ENCODE peak calls at places on chromosomes 5 and 9, in four cellular contexts. X, K, I and Z are unnamed samples.

GRCh38 chr5:32506809-32507208 is 62.3 kb upstream of the ZFR start:
- DNase-seq in I (no peak), X (no peak), K (no peak), Z (no peak)

GRCh38 chr9:136264046-136264802 is 18.6 kb upstream of the QSOX2 start:
- DNase-seq in I (no peak), X (no peak), K (no peak), Z (no peak)

GRCh38 chr5:59765446-59765845 is 128.1 kb downstream of the PDE4D start:
- DNase-seq in I (no peak), K (no peak), X (no peak), Z (no peak)

GRCh38 chr5:132050136-132050535 is 10.3 kb upstream of the IL3 start:
- DNase-seq in K (no peak), X (no peak), I (peak), Z (peak)

GRCh38 chr5:1295650-1296037 is 776 bp upstream of the TERT start:
- DNase-seq in I (peak), X (no peak), K (no peak), Z (no peak)

GRCh38 chr5:178328826-178329225 is 96.2 kb upstream of the PHYKPL start:
- DNase-seq in X (no peak), I (no peak), K (no peak), Z (no peak)

GRCh38 chr9:112145886-112146285 is 29.2 kb downstream of the SUSD1 start:
- DNase-seq in X (no peak), I (no peak), K (no peak), Z (no peak)

GRCh38 chr9:72557549-72557948 is 36.1 kb downstream of the TMC1 start:
- DNase-seq in I (no peak), K (peak), X (no peak), Z (no peak)

GRCh38 chr5:133289686-133290367 is 238.0 kb downstream of the HSPA4 start:
- DNase-seq in I (no peak), X (no peak), K (no peak), Z (no peak)

GRCh38 chr9:33778700-33779351 is 16.5 kb upstream of the PRSS3 start:
- DNase-seq in K (peak), I (no peak), X (peak), Z (no peak)

GRCh38 chr9:128588581-128589233 is 36.3 kb downstream of the SPTAN1 start:
- DNase-seq in X (no peak), I (no peak), K (no peak), Z (no peak)

GRCh38 chr9:137694962-137695875 is 76.4 kb downstream of the EHMT1 start:
- DNase-seq in K (peak), I (no peak), X (peak), Z (no peak)

GRCh38 chr9:122835313-122835731 is 6.9 kb upstream of the PDCL start:
- DNase-seq in K (peak), X (peak), I (no peak), Z (no peak)

GRCh38 chr5:135887881-135888614 is 7.6 kb downstream of the IL9 start:
- DNase-seq in X (no peak), K (no peak), I (peak), Z (no peak)

GRCh38 chr9:127943746-127944145 is 6.1 kb upstream of the DPM2 start:
- DNase-seq in X (peak), K (peak), I (peak), Z (peak)

GRCh38 chr5:55231476-55232193 is 1.8 kb downstream of the CCNO start:
- DNase-seq in K (peak), I (no peak), X (peak), Z (peak)

GRCh38 chr5:71482132-71482531 is 26.7 kb downstream of the BDP1 start:
- DNase-seq in K (peak), I (no peak), X (no peak), Z (no peak)

GRCh38 chr5:148559461-148559860 is 94.9 kb downstream of the HTR4 start:
- DNase-seq in K (peak), I (no peak), X (no peak), Z (no peak)

GRCh38 chr9:135960328-135961276 is 571 bp downstream of the UBAC1 start:
- DNase-seq in I (no peak), X (no peak), K (peak), Z (no peak)

GRCh38 chr5:128358826-128359225 is 179.2 kb downstream of the FBN2 start:
- DNase-seq in I (no peak), X (no peak), K (no peak), Z (no peak)

GRCh38 chr5:1316588-1316902 is 21.7 kb upstream of the TERT start:
- DNase-seq in K (no peak), I (peak), X (no peak), Z (no peak)

GRCh38 chr9:124218438-124219289 is 39.1 kb upstream of the NEK6 start:
- DNase-seq in I (peak), X (peak), K (peak), Z (no peak)

GRCh38 chr5:131899686-131900085 is 45.8 kb downstream of the MEIKIN start:
- DNase-seq in I (no peak), X (no peak), K (no peak), Z (no peak)

DNA sequence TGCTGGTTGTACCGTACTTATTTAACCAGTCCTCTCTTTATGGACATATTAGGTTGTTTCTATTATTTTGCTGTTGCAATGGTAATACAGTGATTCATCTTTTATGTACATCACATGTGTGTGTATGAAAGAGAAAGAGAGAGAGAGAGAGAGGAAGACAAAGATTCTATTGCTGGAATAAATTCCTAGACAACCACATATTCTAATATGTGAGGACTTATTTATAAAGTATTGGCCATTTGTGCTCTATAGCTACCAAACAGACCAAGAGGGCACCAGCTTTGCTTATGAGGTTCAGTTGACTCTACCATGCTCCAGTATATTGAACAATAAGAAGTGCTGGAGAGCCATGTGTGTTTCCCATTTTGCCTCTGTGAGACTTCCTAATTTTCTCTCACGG is 513.5 kb downstream of the DMAC1 start:
- DNase-seq in I (no peak), X (no peak), K (no peak), Z (no peak)
- TF ChIP-seq POLR2AphosphoS5 in I (no peak), X (no peak), K (no peak), Z (no peak)

GRCh38 chr5:124332273-124332672 is 414.2 kb downstream of the ZNF608 start:
- DNase-seq in I (no peak), X (no peak), K (no peak), Z (no peak)
- TF ChIP-seq POLR2AphosphoS5 in I (no peak), X (no peak), K (no peak), Z (no peak)

GRCh38 chr9:35697486-35697885 is 7.8 kb upstream of the TPM2 start:
- DNase-seq in K (no peak), X (no peak), I (no peak), Z (no peak)

GRCh38 chr9:35691757-35692301 is 2.1 kb upstream of the TPM2 start:
- DNase-seq in I (no peak), X (no peak), K (no peak), Z (no peak)

GRCh38 chr9:35696520-35697215 is 6.9 kb upstream of the TPM2 start:
- DNase-seq in X (peak), K (peak), I (no peak), Z (peak)

GRCh38 chr9:35698231-35698630 is 8.5 kb upstream of the TPM2 start:
- DNase-seq in X (no peak), I (no peak), K (no peak), Z (no peak)

GRCh38 chr9:35695801-35696420 is 6.2 kb upstream of the TPM2 start:
- DNase-seq in X (no peak), I (no peak), K (no peak), Z (no peak)
- TF ChIP-seq POLR2AphosphoS5 in X (no peak), I (no peak), K (no peak), Z (no peak)

DNA sequence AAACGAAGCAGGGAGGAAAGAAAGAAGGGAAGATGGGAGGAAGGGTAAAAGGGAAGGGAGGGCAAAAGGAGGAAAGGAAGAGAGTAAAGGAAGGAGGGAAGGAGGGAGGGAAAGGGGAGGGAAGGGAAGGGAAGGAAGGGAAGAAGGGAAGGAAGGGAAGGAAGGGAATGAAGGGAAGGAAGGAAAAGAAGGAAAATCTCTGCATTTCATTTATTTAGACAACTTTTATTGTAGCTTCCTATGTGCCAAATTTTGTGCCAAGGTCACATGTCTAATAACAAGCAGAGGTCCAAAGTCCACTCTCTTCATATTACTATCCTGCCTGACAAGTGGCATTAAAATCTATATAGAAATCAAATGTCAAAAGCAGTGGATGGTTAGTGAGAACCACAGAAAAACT is 2.6 kb upstream of the OR13C3 start:
- DNase-seq in X (no peak), I (no peak), K (no peak), Z (no peak)
- TF ChIP-seq POLR2AphosphoS5 in X (no peak), I (no peak), K (no peak), Z (no peak)

GRCh38 chr9:36123511-36123910 is 13.0 kb upstream of the GLIPR2 start:
- DNase-seq in K (no peak), I (no peak), X (no peak), Z (no peak)

GRCh38 chr9:36127652-36128244 is 8.8 kb upstream of the GLIPR2 start:
- DNase-seq in X (no peak), I (no peak), K (no peak), Z (no peak)

GRCh38 chr9:36125062-36125855 is 11.3 kb upstream of the GLIPR2 start:
- DNase-seq in I (no peak), K (no peak), X (no peak), Z (no peak)

GRCh38 chr9:36128331-36128730 is 8.2 kb upstream of the GLIPR2 start:
- DNase-seq in X (no peak), K (no peak), I (no peak), Z (no peak)

GRCh38 chr9:36126016-36126786 is 10.3 kb upstream of the GLIPR2 start:
- DNase-seq in X (no peak), I (no peak), K (no peak), Z (no peak)
- TF ChIP-seq POLR2AphosphoS5 in X (no peak), I (no peak), K (no peak), Z (no peak)